ENCODE peak calls at places on chromosomes 3 and 15, in five cellular contexts. D is hepatocyte; G is ovary; U is CD4-positive, CD25-positive, alpha-beta regulatory T cell; N is endothelial cell of umbilical vein. O is an unnamed sample.

GRCh38 chr3:166274996-166275395 is 437.8 kb upstream of the BCHE start:
- DNase-seq in G (no peak), N (no peak), U (no peak), D (no peak), O (no peak)

GRCh38 chr15:66483131-66483566 is 14.4 kb downstream of the SNAPC5 start:
- DNase-seq in N (no peak), G (no peak), D (no peak), U (no peak), O (no peak)

GRCh38 chr3:42012935-42013651 is 51.2 kb upstream of the ULK4 start:
- DNase-seq in N (peak; percentile 72), U (peak; percentile 68), G (no peak), D (peak; percentile 91), O (peak; percentile 37)

GRCh38 chr3:58332575-58333179 is at the start of gene PXK:
- DNase-seq in D (peak; percentile 88), N (peak; percentile 75), G (peak; percentile 84), U (peak; percentile 65), O (peak; percentile 88)

GRCh38 chr3:125591116-125591755 is 4.1 kb downstream of the OSBPL11 start:
- DNase-seq in D (no peak), U (no peak), N (no peak), G (no peak), O (no peak)

GRCh38 chr15:78620021-78620838 is 566 bp downstream of the CHRNA3 start:
- DNase-seq in N (no peak), U (no peak), G (peak; percentile 8), D (peak; percentile 56), O (no peak)

GRCh38 chr3:172334743-172335142 is 113.5 kb downstream of the GHSR start:
- DNase-seq in U (no peak), G (no peak), N (no peak), D (no peak), O (no peak)

GRCh38 chr15:29470311-29470710 is 200.7 kb upstream of the NSMCE3 start:
- DNase-seq in U (no peak), D (no peak), G (no peak), N (no peak), O (no peak)

GRCh38 chr3:11389570-11390268 is 117.5 kb downstream of the ATG7 start:
- DNase-seq in G (no peak), N (no peak), U (no peak), D (no peak), O (no peak)

GRCh38 chr3:119939087-119939486 is 155.2 kb downstream of the GSK3B start:
- DNase-seq in G (no peak), U (no peak), N (no peak), D (no peak), O (no peak)

GRCh38 chr3:13890377-13891016 is 10.6 kb upstream of the WNT7A start:
- DNase-seq in G (no peak), U (no peak), D (no peak), N (no peak), O (no peak)

GRCh38 chr3:95434436-95434835 is 1371.6 kb downstream of the NSUN3 start:
- DNase-seq in U (no peak), N (no peak), G (no peak), D (no peak), O (no peak)

GRCh38 chr3:8629151-8630021 is 15.2 kb downstream of the SSUH2 start:
- DNase-seq in N (peak; percentile 45), U (peak; percentile 10), G (no peak), D (peak; percentile 80), O (no peak)

GRCh38 chr15:70267879-70268278 is 170.2 kb upstream of the TLE3 start:
- DNase-seq in N (no peak), U (no peak), D (no peak), G (no peak), O (no peak)

GRCh38 chr3:43212914-43213611 is 73.3 kb upstream of the SNRK start:
- DNase-seq in D (no peak), G (no peak), N (no peak), U (no peak), O (no peak)

GRCh38 chr3:8538904-8539303 is 37.3 kb downstream of the LMCD1 start:
- DNase-seq in U (no peak), G (no peak), N (no peak), D (no peak), O (no peak)

GRCh38 chr15:99955532-99955931 is 222.3 kb upstream of the LYSMD4 start:
- DNase-seq in D (no peak), U (no peak), N (no peak), G (no peak), O (no peak)

GRCh38 chr3:135736740-135737139 is 228.8 kb upstream of the PPP2R3A start:
- DNase-seq in D (no peak), N (no peak), U (no peak), G (no peak), O (no peak)

GRCh38 chr15:77305953-77306352 is 114.0 kb downstream of the PEAK1 start:
- DNase-seq in D (no peak), G (no peak), N (no peak), U (no peak), O (no peak)

GRCh38 chr15:77311618-77312398 is 108.1 kb downstream of the PEAK1 start:
- DNase-seq in N (no peak), G (no peak), U (no peak), D (peak; percentile 10), O (no peak)

GRCh38 chr15:77312523-77312922 is 107.4 kb downstream of the PEAK1 start:
- DNase-seq in U (no peak), D (peak; percentile 10), N (no peak), G (no peak), O (no peak)

GRCh38 chr15:77311020-77311419 is 108.9 kb downstream of the PEAK1 start:
- DNase-seq in N (no peak), U (no peak), G (no peak), D (no peak), O (no peak)
- H3K4me1 ChIP-seq in N (no peaks in the 10 kb centered on the region), U (no peaks in the 10 kb centered on the region), G (peaks cover 1% of the 10 kb centered on the region), D (no peaks in the 10 kb centered on the region), O (peaks cover 60% of the 10 kb centered on the region)

DNA sequence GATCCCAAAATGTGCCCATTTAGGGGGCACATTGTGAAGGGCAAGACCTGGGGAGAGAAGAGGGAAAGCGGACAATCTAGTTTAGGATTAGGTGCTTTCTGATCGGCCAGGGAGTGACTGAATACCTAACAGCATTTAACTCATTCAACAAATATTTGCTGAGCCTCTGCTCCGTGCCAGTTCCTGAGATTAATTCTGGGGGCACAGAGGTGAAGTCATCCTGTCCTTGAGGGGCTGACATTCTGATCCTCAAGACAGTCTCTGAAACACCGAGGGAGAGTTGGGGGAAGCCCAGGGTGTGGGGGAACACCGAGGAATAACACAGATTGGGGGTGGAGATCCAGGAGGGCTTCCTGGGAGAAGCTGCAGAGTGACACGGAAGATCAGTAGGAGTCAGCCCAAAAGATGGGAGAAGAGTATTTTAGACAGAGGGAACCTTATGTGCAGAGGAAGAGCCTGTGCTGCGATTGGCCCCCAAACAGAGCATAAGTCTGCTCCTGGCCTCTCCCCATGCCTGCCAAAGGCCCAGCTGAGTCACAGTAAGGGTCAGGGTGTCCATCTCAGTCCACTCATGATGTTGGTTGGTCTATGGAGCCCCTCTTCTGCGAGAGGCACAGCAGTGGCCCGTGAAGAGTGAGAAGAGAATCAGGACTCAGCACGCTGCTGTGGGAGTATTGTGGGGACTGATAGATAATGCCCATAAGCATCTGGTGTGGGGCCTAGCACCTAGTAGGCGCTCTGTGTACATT is 60.2 kb downstream of the AMOTL2 start:
- DNase-seq in D (no peak), N (peak; percentile 24), U (no peak), G (no peak), O (no peak)
- H3K4me3 ChIP-seq in D (peak overlapping the region; percentile 57), N (peak overlapping the region; percentile 47), U (no peak overlapping the region), G (peak overlapping the region; percentile 32), O (peak overlapping the region; percentile 73)

GRCh38 chr3:112247351-112247750 is 46.7 kb downstream of the SLC9C1 start:
- DNase-seq in U (no peak), G (no peak), D (no peak), N (no peak), O (no peak)
- H3K27ac ChIP-seq in U (no peak overlapping the region), G (no peak overlapping the region), D (no peak overlapping the region), N (no peak overlapping the region), O (no peak overlapping the region)

DNA sequence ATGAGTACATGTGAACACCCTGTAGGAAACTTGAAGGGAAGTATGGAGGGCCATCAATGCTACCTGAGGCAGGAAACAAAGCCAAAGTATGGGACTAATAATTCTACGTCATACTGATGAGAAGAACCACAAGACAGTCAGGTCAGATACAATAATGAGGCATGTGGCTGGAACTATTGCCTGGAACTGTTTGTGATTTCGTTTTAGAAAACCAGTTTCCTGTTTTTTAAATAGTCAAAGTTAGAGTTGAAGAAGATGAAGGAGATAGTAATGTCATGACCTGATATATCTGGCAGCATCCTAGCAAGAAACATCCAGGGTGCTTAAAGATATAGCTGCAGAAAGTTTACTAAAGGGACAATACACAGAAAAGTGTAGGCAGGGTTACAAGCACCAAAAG is 302.3 kb upstream of the STT3B start:
- DNase-seq in N (no peak), G (no peak), U (no peak), D (no peak), O (no peak)
- H3K4me1 ChIP-seq in N (no peaks in the 10 kb centered on the region), G (no peaks in the 10 kb centered on the region), U (peaks cover 60% of the 10 kb centered on the region), D (no peaks in the 10 kb centered on the region), O (no peaks in the 10 kb centered on the region)

GRCh38 chr3:32239638-32240550 is 1.4 kb downstream of the CMTM8 start:
- DNase-seq in G (no peak), U (peak; percentile 36), N (peak; percentile 64), D (peak; percentile 60), O (no peak)
- H3K4me3 ChIP-seq in G (no peak overlapping the region), U (peak overlapping the region; percentile 76), N (no peak overlapping the region), D (peak overlapping the region; percentile 93), O (peak overlapping the region; percentile 88)

O was measured in left ventricle myocardium inferior.